ENCODE peak calls at places on chromosomes 11 and 22, in ten cellular contexts. V is progenitor cell of endocrine pancreas, J is AG04450, I is PC-9, N is brain microvascular endothelial cell, X is activated B cell treated with CpG ODN at 0.5 μM for 24 hours, C is RWPE1, R is CD14-positive monocyte, D is BE2C, S is AG09319. G is an unnamed sample.

GRCh38 chr11:94938399-94939055 is 34.8 kb downstream of the CWC15 start:
- DNase-seq in J (no peak), C (no peak), S (peak), R (no peak), X (no peak), V (no peak), D (no peak), N (peak), I (no peak), G (no peak)

GRCh38 chr11:117875397-117876048 is 935 bp downstream of the FXYD6 start:
- DNase-seq in V (no peak), N (no peak), I (no peak), J (no peak), X (no peak), D (peak), R (no peak), C (no peak), S (no peak), G (no peak)

GRCh38 chr11:34468209-34468841 is 29.6 kb downstream of the CAT start:
- DNase-seq in V (no peak), J (no peak), D (peak), I (peak), S (no peak), R (no peak), C (peak), X (no peak), N (peak), G (peak)

GRCh38 chr11:61042961-61043540 is 59.2 kb upstream of the CD5 start:
- DNase-seq in C (no peak), N (no peak), D (no peak), J (no peak), X (no peak), R (no peak), S (no peak), I (no peak), V (no peak), G (no peak)

GRCh38 chr11:36214976-36215687 is 74.1 kb downstream of the COMMD9 start:
- DNase-seq in C (no peak), V (no peak), D (no peak), N (no peak), S (no peak), J (no peak), X (no peak), R (no peak), I (no peak), G (no peak)

GRCh38 chr11:127600674-127601073 is 600.1 kb upstream of the KIRREL3 start:
- DNase-seq in V (no peak), D (no peak), X (no peak), J (no peak), I (no peak), R (no peak), C (no peak), N (no peak), S (no peak), G (no peak)

GRCh38 chr11:71936825-71937224 is 8.0 kb downstream of the RNF121 start:
- DNase-seq in S (no peak), V (no peak), X (no peak), I (no peak), C (no peak), R (no peak), N (peak), D (no peak), J (no peak), G (no peak)

GRCh38 chr11:75667831-75668507 is 869 bp downstream of the MAP6 start:
- DNase-seq in R (no peak), J (no peak), C (peak), D (peak), S (no peak), I (no peak), V (peak), N (peak), X (peak), G (peak)

GRCh38 chr11:87871071-87871470 is 304.2 kb downstream of the RAB38 start:
- DNase-seq in C (no peak), S (no peak), R (no peak), X (no peak), N (no peak), V (no peak), J (no peak), I (no peak), D (no peak), G (no peak)

GRCh38 chr22:18983120-18983651 is 47.1 kb upstream of the PRODH start:
- DNase-seq in I (no peak), X (no peak), S (no peak), D (no peak), C (no peak), V (no peak), J (no peak), R (no peak), N (no peak), G (no peak)

GRCh38 chr11:122337241-122338176 is 221.5 kb upstream of the BLID start:
- DNase-seq in D (no peak), J (no peak), N (no peak), S (no peak), X (no peak), V (no peak), C (no peak), R (no peak), I (no peak), G (no peak)

GRCh38 chr22:22913989-22914388 is 26.4 kb downstream of the IGLL5 start:
- DNase-seq in C (no peak), R (no peak), N (no peak), V (no peak), I (no peak), S (no peak), D (no peak), J (no peak), X (no peak), G (no peak)

GRCh38 chr11:34632105-34632780 is 11.3 kb downstream of the EHF start:
- DNase-seq in I (peak), V (no peak), R (no peak), D (no peak), N (no peak), S (no peak), C (no peak), X (no peak), J (no peak), G (no peak)

GRCh38 chr11:86244063-86244521 is 461 bp upstream of the EED start:
- DNase-seq in D (peak), C (peak), S (peak), X (peak), I (peak), N (peak), J (peak), R (peak), V (peak), G (peak)

GRCh38 chr11:13288375-13289029 is 10.9 kb downstream of the BMAL1 start:
- DNase-seq in R (no peak), S (no peak), D (no peak), C (no peak), V (no peak), J (no peak), X (no peak), I (no peak), N (peak), G (no peak)

GRCh38 chr11:92357344-92357743 is 132.7 kb downstream of the FAT3 start:
- DNase-seq in X (no peak), I (no peak), R (no peak), J (no peak), V (no peak), D (no peak), C (peak), S (no peak), N (no peak), G (no peak)

GRCh38 chr11:34240150-34240494 is 117.7 kb downstream of the ABTB2 start:
- DNase-seq in R (no peak), J (no peak), S (no peak), X (no peak), V (no peak), D (no peak), C (no peak), I (no peak), N (no peak), G (no peak)

GRCh38 chr11:123103326-123103980 is 41.5 kb upstream of the HSPA8 start:
- DNase-seq in X (no peak), D (peak), J (peak), R (no peak), C (peak), I (peak), S (peak), N (peak), V (no peak), G (no peak)

GRCh38 chr11:63813563-63814382 is 517 bp downstream of the SPINDOC start:
- DNase-seq in J (no peak), C (no peak), S (no peak), N (peak), X (peak), I (peak), R (no peak), D (peak), V (peak), G (peak)

GRCh38 chr11:122202161-122202950 is 86.3 kb upstream of the BLID start:
- DNase-seq in J (peak), X (no peak), V (no peak), I (no peak), S (peak), N (peak), C (no peak), D (peak), R (no peak), G (no peak)

GRCh38 chr22:12601870-12602779 is 2925.9 kb upstream of the OR11H1 start:
- DNase-seq in C (no peak), J (no peak), X (no peak), N (no peak), D (no peak), V (no peak), S (no peak), R (peak), I (no peak), G (no peak)

GRCh38 chr11:16792426-16792825 is 54.0 kb downstream of the C11orf58 start:
- DNase-seq in C (no peak), I (no peak), V (no peak), R (no peak), J (no peak), S (no peak), X (no peak), D (no peak), N (no peak), G (no peak)

GRCh38 chr22:37260939-37261338 is 16.9 kb upstream of the RAC2 start:
- DNase-seq in D (peak), I (peak), R (peak), S (no peak), X (no peak), J (no peak), N (peak), C (peak), V (peak), G (peak)

GRCh38 chr22:37258810-37259472 is 14.9 kb upstream of the RAC2 start:
- DNase-seq in C (no peak), D (no peak), N (no peak), S (no peak), X (no peak), V (no peak), J (no peak), I (no peak), R (no peak), G (no peak)

GRCh38 chr22:37258005-37258790 is 14.1 kb upstream of the RAC2 start:
- DNase-seq in V (no peak), R (no peak), X (no peak), J (no peak), I (no peak), C (no peak), N (no peak), S (no peak), D (no peak), G (no peak)

GRCh38 chr22:37260396-37260795 is 16.3 kb upstream of the RAC2 start:
- DNase-seq in V (no peak), R (no peak), J (no peak), N (no peak), C (no peak), D (no peak), X (no peak), I (no peak), S (no peak), G (no peak)

DNA sequence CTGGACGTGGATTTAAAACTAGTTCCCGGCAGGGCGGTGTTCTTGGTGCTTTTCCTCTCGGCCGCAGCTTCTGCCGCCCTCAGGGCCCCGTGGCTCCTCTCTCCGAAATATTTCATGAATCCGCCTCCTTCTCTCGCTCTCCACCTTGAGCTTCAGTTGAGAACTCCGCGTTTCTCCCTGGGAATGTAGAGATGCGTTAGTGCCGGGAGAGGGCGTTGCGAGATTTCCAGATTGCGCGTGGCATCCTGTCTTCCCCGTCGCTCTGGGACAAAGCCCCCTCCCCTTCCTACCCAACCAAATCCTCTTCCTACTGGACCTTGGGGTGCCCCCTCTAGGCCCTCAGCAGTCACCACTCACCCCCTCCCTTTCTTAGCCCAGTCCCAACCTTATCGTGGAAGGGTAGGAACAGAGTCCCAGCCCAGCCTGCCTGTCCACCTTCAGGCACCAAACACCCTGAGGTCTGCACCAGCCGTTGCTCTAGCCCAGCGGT is 15.5 kb upstream of the RAC2 start:
- DNase-seq in C (peak), D (peak), I (peak), R (no peak), J (no peak), N (peak), S (no peak), V (no peak), X (no peak), G (no peak)
- TF ChIP-seq CTCF in C (no peak), D (peak), I (peak), R (peak), J (peak), N (peak), S (peak), V (peak), X (no peak), G (peak)

GRCh38 chr11:133619973-133620372 is 87.7 kb upstream of the OPCML start:
- DNase-seq in R (no peak), X (no peak), D (no peak), I (no peak), C (no peak), S (no peak), V (no peak), N (no peak), J (no peak), G (no peak)
- TF ChIP-seq CTCF in R (no peak), X (no peak), D (peak), I (no peak), C (no peak), S (no peak), V (peak), N (no peak), J (no peak), G (no peak)

GRCh38 chr22:17486719-17487118 is 76.6 kb upstream of the SLC25A18 start:
- DNase-seq in R (no peak), D (no peak), C (no peak), N (no peak), V (no peak), J (no peak), I (no peak), S (no peak), X (no peak), G (no peak)
- TF ChIP-seq CTCF in R (no peak), D (no peak), C (no peak), N (no peak), V (no peak), J (no peak), I (no peak), S (no peak), X (no peak), G (no peak)

DNA sequence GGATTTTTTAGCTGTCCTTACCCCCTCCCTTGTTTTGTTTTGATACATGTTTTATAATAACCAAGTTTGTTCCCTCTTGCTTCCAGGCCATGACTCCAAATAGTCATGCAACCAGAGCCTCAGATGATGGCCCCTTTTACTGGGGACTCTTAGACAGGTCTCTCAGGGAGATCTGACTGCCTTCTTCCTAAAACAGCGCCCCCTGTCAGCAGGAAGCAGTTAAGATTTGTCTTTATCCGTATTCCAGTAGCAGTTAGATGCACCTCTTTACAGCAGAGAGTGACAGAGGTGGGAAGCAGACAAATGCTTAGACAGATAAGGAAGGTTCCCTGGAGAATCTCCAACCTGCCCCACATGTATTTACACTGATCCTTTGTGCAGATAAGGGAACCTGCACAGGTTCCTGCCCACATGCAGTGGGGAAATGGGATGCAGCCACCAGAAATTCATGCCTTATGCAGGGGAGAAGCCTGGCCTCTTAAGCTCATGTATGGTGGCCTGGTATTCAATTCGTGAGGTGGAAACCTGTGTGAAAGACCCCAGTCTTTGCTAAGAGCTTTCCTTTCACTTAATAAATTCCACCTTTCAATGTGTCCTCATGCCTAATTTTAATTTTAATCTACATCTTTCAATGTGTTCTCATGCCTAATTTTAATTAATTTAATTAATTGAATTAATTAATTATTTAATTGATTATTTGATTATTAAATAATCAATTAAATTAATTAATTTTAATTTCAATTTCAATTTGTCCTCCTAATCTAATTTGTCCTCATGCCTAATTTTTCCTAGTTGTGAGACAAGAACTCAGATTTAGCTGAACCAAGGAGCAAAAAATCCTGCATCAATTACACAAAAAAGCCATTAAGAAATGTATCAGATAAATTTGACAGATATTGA is 11.5 kb upstream of the GLYAT start:
- DNase-seq in D (no peak), C (no peak), X (no peak), R (no peak), S (no peak), N (no peak), V (no peak), J (no peak), I (no peak), G (no peak)
- TF ChIP-seq CTCF in D (peak), C (no peak), X (no peak), R (no peak), S (no peak), N (peak), V (no peak), J (peak), I (peak), G (peak)

DNA sequence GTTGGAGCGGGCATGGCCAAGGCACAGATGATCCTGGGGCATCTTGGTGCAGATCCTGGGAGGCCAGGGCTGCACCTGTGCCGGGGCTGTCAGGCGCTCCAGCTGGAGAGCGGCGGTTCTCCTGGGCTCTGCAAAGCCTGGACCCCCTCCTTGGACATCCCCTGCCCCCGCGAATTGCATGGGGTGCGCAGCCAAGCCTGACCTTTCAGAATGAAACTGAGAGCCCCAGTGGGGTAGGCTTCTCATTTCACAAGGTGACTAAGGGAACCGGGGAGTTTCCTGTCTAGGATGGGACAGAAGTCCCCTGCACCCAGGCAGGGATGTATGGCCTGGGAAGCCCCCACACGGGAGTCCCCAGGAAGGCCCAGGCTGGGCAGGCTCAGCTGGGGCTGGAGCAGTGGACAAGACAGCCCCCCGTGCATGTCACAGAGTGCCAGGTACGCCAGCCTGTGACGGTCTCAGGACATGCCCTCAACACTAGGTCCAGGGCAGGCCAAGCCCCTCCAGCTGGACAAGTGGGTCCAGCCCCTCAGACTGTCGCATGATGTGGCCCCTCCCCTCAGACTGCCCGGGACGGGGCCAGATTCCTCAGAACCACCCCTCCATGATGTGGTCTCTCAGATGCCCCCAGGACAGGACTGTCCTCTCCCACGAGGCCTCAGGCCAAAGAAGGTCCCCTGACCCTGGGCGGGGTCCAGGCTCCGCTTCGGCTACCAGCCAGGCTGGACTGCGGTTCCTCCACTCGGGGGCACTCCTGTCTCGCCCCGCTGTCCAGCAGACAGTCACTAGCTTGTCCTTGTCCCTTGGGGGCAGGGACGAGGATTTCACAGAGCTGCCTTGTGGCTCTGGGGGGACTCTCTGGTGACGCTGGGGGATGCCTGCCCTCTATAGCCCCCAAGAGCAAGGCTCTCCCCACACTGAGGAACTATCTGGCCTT is 2.3 kb downstream of the LSP1 start:
- DNase-seq in D (no peak), S (no peak), V (no peak), J (no peak), I (no peak), C (no peak), R (no peak), X (no peak), N (no peak), G (peak)
- TF ChIP-seq CTCF in D (no peak), S (no peak), V (no peak), J (no peak), I (no peak), C (no peak), R (no peak), X (no peak), N (no peak), G (no peak)

GRCh38 chr11:57323503-57324153 is 1.1 kb downstream of the TNKS1BP1 start:
- DNase-seq in S (no peak), V (no peak), X (no peak), D (no peak), J (no peak), I (no peak), R (no peak), N (peak), C (peak), G (no peak)
- TF ChIP-seq CTCF in S (peak), V (no peak), X (no peak), D (no peak), J (peak), I (no peak), R (no peak), N (peak), C (no peak), G (no peak)